ENCODE peak calls at places on chromosomes 13 and 19, in five cellular contexts. D, I, L, F and W are unnamed samples. For H3K9me3, the result is how much of the 10 kb centered on the place peaks cover.

GRCh38 chr19:28489126-28489660 is 723.8 kb downstream of the UQCRFS1 start:
- DNase-seq in D (no peak), I (no peak), L (no peak), F (no peak), W (no peak)

GRCh38 chr13:99722931-99723330 is 221.7 kb downstream of the TM9SF2 start:
- DNase-seq in D (no peak), I (no peak), L (no peak), F (no peak), W (no peak)

GRCh38 chr13:113083402-113084061 is 22.1 kb upstream of the F7 start:
- DNase-seq in D (peak), I (no peak), L (peak), F (no peak), W (no peak)

GRCh38 chr19:13082192-13083007 is 20.3 kb downstream of the LYL1 start:
- DNase-seq in D (no peak), I (no peak), L (peak), F (peak), W (peak)

GRCh38 chr13:100439247-100439955 is 149.2 kb downstream of the GGACT start:
- DNase-seq in D (no peak), I (no peak), L (no peak), F (no peak), W (no peak)

GRCh38 chr19:1066748-1067340 is at the start of gene ARHGAP45:
- DNase-seq in D (no peak), I (no peak), L (peak), F (no peak), W (no peak)

GRCh38 chr19:15378529-15379082 is 981 bp downstream of the AKAP8 start:
- DNase-seq in D (peak), I (peak), L (peak), F (peak), W (no peak)

GRCh38 chr13:97226788-97227627 is 4.9 kb downstream of the MBNL2 start:
- DNase-seq in D (no peak), I (no peak), L (no peak), F (no peak), W (no peak)

GRCh38 chr19:5644051-5644450 is 21.2 kb downstream of the SAFB start:
- DNase-seq in D (no peak), I (no peak), L (no peak), F (no peak), W (no peak)

GRCh38 chr13:41533676-41534075 is 76.3 kb downstream of the RGCC start:
- DNase-seq in D (no peak), I (no peak), L (no peak), F (no peak), W (peak)

GRCh38 chr13:114119196-114119595 is 13.2 kb downstream of the RASA3 start:
- DNase-seq in D (no peak), I (peak), L (peak), F (peak), W (no peak)

GRCh38 chr13:113820813-113821651 is 42.8 kb downstream of the GAS6 start:
- DNase-seq in D (peak), I (peak), L (peak), F (peak), W (peak)

GRCh38 chr19:16039545-16039944 is 36.8 kb upstream of the TPM4 start:
- DNase-seq in D (no peak), I (no peak), L (no peak), F (no peak), W (no peak)

GRCh38 chr19:38664503-38665211 is 17.2 kb downstream of the ACTN4 start:
- DNase-seq in D (no peak), I (no peak), L (no peak), F (no peak), W (no peak)

GRCh38 chr19:45340899-45341453 is 426 bp downstream of the KLC3 start:
- DNase-seq in D (peak), I (peak), L (no peak), F (no peak), W (no peak)

GRCh38 chr19:16036397-16036925 is 39.8 kb upstream of the TPM4 start:
- DNase-seq in D (no peak), I (no peak), L (no peak), F (no peak), W (no peak)

GRCh38 chr19:6729573-6730152 is 7.7 kb downstream of the GPR108 start:
- DNase-seq in D (no peak), I (no peak), L (no peak), F (no peak), W (no peak)

GRCh38 chr19:16476401-16476800 is 4.6 kb upstream of the EPS15L1 start:
- DNase-seq in D (no peak), I (no peak), L (no peak), F (no peak), W (no peak)

GRCh38 chr13:41137951-41138350 is 5.3 kb upstream of the KBTBD6 start:
- DNase-seq in D (no peak), I (peak), L (peak), F (no peak), W (no peak)

GRCh38 chr13:80334582-80335260 is 6.2 kb downstream of the SPRY2 start:
- DNase-seq in D (no peak), I (peak), L (peak), F (no peak), W (no peak)

GRCh38 chr13:40666905-40667621 is 622 bp upstream of the FOXO1 start:
- DNase-seq in D (peak), I (no peak), L (peak), F (peak), W (peak)

GRCh38 chr19:39166571-39167391 is 30.0 kb upstream of the NCCRP1 start:
- DNase-seq in D (peak), I (peak), L (peak), F (no peak), W (peak)

GRCh38 chr13:31530883-31531282 is 208.4 kb upstream of the RXFP2 start:
- DNase-seq in D (no peak), I (no peak), L (no peak), F (no peak), W (no peak)

GRCh38 chr19:3047307-3048189 is 14.7 kb downstream of the TLE5 start:
- DNase-seq in D (peak), I (peak), L (peak), F (peak), W (peak)

GRCh38 chr13:66911411-66911939 is 318.7 kb downstream of the PCDH9 start:
- DNase-seq in D (no peak), I (no peak), L (no peak), F (no peak), W (no peak)

GRCh38 chr19:8161135-8161646 is 11.8 kb upstream of the FBN3 start:
- DNase-seq in D (no peak), I (peak), L (peak), F (no peak), W (no peak)

GRCh38 chr13:104473936-104474335 is 1407.7 kb upstream of the SLC10A2 start:
- DNase-seq in D (no peak), I (peak), L (no peak), F (no peak), W (no peak)

GRCh38 chr19:35856001-35856400 is 710 bp upstream of the KIRREL2 start:
- DNase-seq in D (no peak), I (no peak), L (no peak), F (no peak), W (no peak)

GRCh38 chr13:50378513-50378970 is 363.3 kb downstream of the KCNRG start:
- DNase-seq in D (no peak), I (no peak), L (no peak), F (no peak), W (no peak)

GRCh38 chr13:36124236-36124822 is 6.9 kb downstream of the DCLK1 start:
- DNase-seq in D (peak), I (no peak), L (peak), F (no peak), W (no peak)

GRCh38 chr19:4337906-4338440 is 654 bp downstream of the STAP2 start:
- DNase-seq in D (peak), I (peak), L (peak), F (no peak), W (no peak)

DNA sequence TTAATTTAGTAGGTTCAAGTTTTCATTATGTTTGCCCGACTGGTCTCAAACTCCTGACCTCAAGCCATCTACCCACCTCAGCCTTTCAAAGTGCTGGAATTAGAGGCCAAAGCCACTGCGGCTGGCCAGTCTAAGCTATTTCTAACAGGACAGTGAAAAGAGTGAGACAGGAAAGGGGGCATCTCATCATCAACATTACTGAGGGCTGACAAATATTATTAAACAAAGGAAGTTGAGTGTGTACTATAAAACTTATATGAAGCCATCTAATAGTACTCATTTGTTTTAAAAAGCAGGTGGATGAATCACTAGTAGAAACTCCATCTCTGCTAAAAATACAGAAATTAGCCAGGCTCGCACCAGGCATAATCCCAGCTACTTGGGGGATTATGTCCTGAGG is 24.3 kb downstream of the ZNF611 start:
- DNase-seq in D (no peak), I (no peak), L (peak), F (no peak), W (no peak)
- H3K9me3 ChIP-seq in D (under half), I (under half), L (under half), F (half or more), W (under half)

GRCh38 chr13:27448308-27448707 is 2.1 kb downstream of the MTIF3 start:
- DNase-seq in D (no peak), I (no peak), L (no peak), F (no peak), W (no peak)
- H3K27ac ChIP-seq in D (peak), I (no peak), L (no peak), F (no peak), W (no peak)

GRCh38 chr13:83815598-83815997 is 66.7 kb downstream of the SLITRK1 start:
- DNase-seq in D (no peak), I (no peak), L (no peak), F (no peak), W (no peak)

GRCh38 chr13:83819156-83819555 is 63.1 kb downstream of the SLITRK1 start:
- DNase-seq in D (no peak), I (no peak), L (no peak), F (no peak), W (no peak)

GRCh38 chr13:83816081-83816480 is 66.2 kb downstream of the SLITRK1 start:
- DNase-seq in D (no peak), I (no peak), L (no peak), F (no peak), W (no peak)

GRCh38 chr13:83824120-83824519 is 58.2 kb downstream of the SLITRK1 start:
- DNase-seq in D (no peak), I (no peak), L (no peak), F (no peak), W (no peak)

DNA sequence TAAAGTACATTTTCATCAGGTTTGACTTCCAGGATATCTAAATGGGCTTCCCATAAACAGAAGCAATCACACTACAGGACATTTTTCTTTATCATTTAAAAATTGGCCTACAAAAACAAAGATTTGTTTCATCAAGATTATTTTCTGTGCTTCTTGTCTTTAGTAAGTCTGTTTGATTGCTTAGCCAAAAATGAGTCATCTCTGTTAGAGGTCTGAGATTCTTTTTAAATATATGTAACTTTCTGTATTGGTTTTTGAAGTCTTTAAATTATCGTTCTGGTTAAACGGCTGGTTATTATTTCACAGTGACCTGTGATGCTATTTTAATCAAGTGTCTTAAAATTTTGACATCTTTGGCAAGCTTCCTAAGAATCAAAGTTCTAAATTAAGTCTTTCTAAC is 62.7 kb downstream of the SLITRK1 start:
- DNase-seq in D (no peak), I (no peak), L (peak), F (no peak), W (no peak)
- H3K9me3 ChIP-seq in D (under half), I (under half), L (under half), F (under half), W (under half)

GRCh38 chr19:48290341-48290922 is 20.6 kb downstream of the ZNF114 start:
- DNase-seq in D (no peak), I (no peak), L (no peak), F (peak), W (no peak)
- H3K27ac ChIP-seq in D (no peak), I (no peak), L (no peak), F (no peak), W (no peak)

GRCh38 chr13:43269037-43269476 is 245.7 kb downstream of the DNAJC15 start:
- DNase-seq in D (no peak), I (peak), L (peak), F (peak), W (no peak)
- H3K9me3 ChIP-seq in D (under half), I (under half), L (under half), F (under half), W (under half)

GRCh38 chr13:109789262-109789661 is 2.9 kb upstream of the IRS2 start:
- DNase-seq in D (no peak), I (no peak), L (no peak), F (no peak), W (no peak)

GRCh38 chr13:109790071-109790470 is 3.7 kb upstream of the IRS2 start:
- DNase-seq in D (no peak), I (no peak), L (no peak), F (no peak), W (no peak)

GRCh38 chr13:109787135-109787954 is 962 bp upstream of the IRS2 start:
- DNase-seq in D (peak), I (peak), L (peak), F (no peak), W (no peak)

GRCh38 chr13:109786457-109787134 is at the start of gene IRS2:
- DNase-seq in D (peak), I (peak), L (peak), F (peak), W (peak)

GRCh38 chr13:109788372-109789195 is 2.2 kb upstream of the IRS2 start:
- DNase-seq in D (no peak), I (no peak), L (no peak), F (no peak), W (no peak)
- H3K27ac ChIP-seq in D (no peak), I (no peak), L (no peak), F (peak), W (peak)

GRCh38 chr19:44113138-44113783 is at the start of gene ZNF225:
- DNase-seq in D (peak), I (peak), L (peak), F (peak), W (peak)

GRCh38 chr19:44112802-44113137 is 429 bp upstream of the ZNF225 start:
- DNase-seq in D (no peak), I (no peak), L (no peak), F (no peak), W (no peak)

GRCh38 chr19:44113784-44114390 is 688 bp downstream of the ZNF225 start:
- DNase-seq in D (no peak), I (peak), L (no peak), F (peak), W (no peak)

GRCh38 chr19:44109458-44109857 is 3.7 kb upstream of the ZNF225 start:
- DNase-seq in D (no peak), I (no peak), L (no peak), F (no peak), W (no peak)

GRCh38 chr19:44111910-44112463 is 1.2 kb upstream of the ZNF225 start:
- DNase-seq in D (no peak), I (peak), L (no peak), F (no peak), W (no peak)
- H3K9me3 ChIP-seq in D (under half), I (under half), L (under half), F (half or more), W (under half)